ENCODE peak calls at places on chromosomes 4 and X, in six cellular contexts. O is lower leg skin, B is RCC 7860, D is HL-60, P is NCI-H1105, I is T-helper 9 cell. M is an unnamed sample.

GRCh38 chrX:88416965-88417364 is 330.1 kb upstream of the CPXCR1 start:
- DNase-seq in O (no peak), B (no peak), D (no peak), P (no peak), I (no peak), M (no peak)

GRCh38 chr4:7042697-7043464 is at the start of gene TADA2B:
- DNase-seq in O (peak; percentile 99), B (peak; percentile 97), D (peak; percentile 96), P (peak; percentile 91), I (peak; percentile 83), M (peak; percentile 99)

GRCh38 chrX:67555578-67556203 is 11.9 kb downstream of the AR start:
- DNase-seq in O (peak; percentile 87), B (no peak), D (peak; percentile 32), P (no peak), I (no peak), M (no peak)

GRCh38 chrX:42246814-42247213 is 323.5 kb upstream of the CASK start:
- DNase-seq in O (no peak), B (no peak), D (no peak), P (no peak), I (no peak), M (no peak)

GRCh38 chr4:54661686-54662085 is 3.9 kb downstream of the KIT start:
- DNase-seq in O (no peak), B (peak; percentile 52), D (no peak), P (no peak), I (no peak), M (no peak)

GRCh38 chr4:56551516-56551915 is 45.9 kb downstream of the ARL9 start:
- DNase-seq in O (no peak), B (no peak), D (no peak), P (no peak), I (no peak), M (no peak)

GRCh38 chr4:185113340-185113739 is 29.7 kb upstream of the SLC25A4 start:
- DNase-seq in O (no peak), B (no peak), D (no peak), P (no peak), I (no peak), M (no peak)

GRCh38 chrX:151393514-151393913 is 3.5 kb upstream of the VMA21 start:
- DNase-seq in O (no peak), B (no peak), D (peak; percentile 25), P (no peak), I (peak; percentile 31), M (no peak)

GRCh38 chr4:122758033-122758432 is 25.5 kb downstream of the BBS12 start:
- DNase-seq in O (no peak), B (peak; percentile 54), D (no peak), P (no peak), I (no peak), M (no peak)

GRCh38 chr4:95118507-95118906 is 360.8 kb downstream of the BMPR1B start:
- DNase-seq in O (no peak), B (no peak), D (no peak), P (no peak), I (no peak), M (no peak)

GRCh38 chr4:81814909-81815539 is 343.3 kb upstream of the RASGEF1B start:
- DNase-seq in O (no peak), B (no peak), D (no peak), P (no peak), I (no peak), M (no peak)

GRCh38 chr4:55393461-55394320 is 2.1 kb upstream of the TMEM165 start:
- DNase-seq in O (no peak), B (no peak), D (no peak), P (no peak), I (no peak), M (no peak)

GRCh38 chr4:136009258-136009832 is 1522.9 kb downstream of the PCDH18 start:
- DNase-seq in O (no peak), B (no peak), D (no peak), P (no peak), I (no peak), M (no peak)

M was measured in kidney.